ENCODE peak calls at places on chromosomes 1 and 21, in six cellular contexts. One of them, this sample, is unnamed.

GRCh38 chr1:95012389-95012788 is 60.4 kb downstream of the ALG14 start:
- DNase-seq in M059J: peak
- DNase-seq in glutamatergic neuron: no peak
- DNase-seq in stromal cell of bone marrow: peak
- DNase-seq in NT2/D1: no peak
- DNase-seq in activated effector memory CD4-positive, alpha-beta T cell treated with anti-CD3 and anti-CD28 coated beads, Interleukin-2, amount 50 U/mL, for 16 hours: no peak
- DNase-seq in this sample: no peak

GRCh38 chr1:64474639-64475038 is 4.7 kb downstream of the CACHD1 start:
- DNase-seq in M059J: no peak
- DNase-seq in glutamatergic neuron: no peak
- DNase-seq in stromal cell of bone marrow: no peak
- DNase-seq in NT2/D1: no peak
- DNase-seq in activated effector memory CD4-positive, alpha-beta T cell treated with anti-CD3 and anti-CD28 coated beads, Interleukin-2, amount 50 U/mL, for 16 hours: no peak
- DNase-seq in this sample: no peak

GRCh38 chr21:29465528-29465927 is 166.8 kb downstream of the BACH1 start:
- DNase-seq in M059J: no peak
- DNase-seq in glutamatergic neuron: no peak
- DNase-seq in stromal cell of bone marrow: no peak
- DNase-seq in NT2/D1: no peak
- DNase-seq in activated effector memory CD4-positive, alpha-beta T cell treated with anti-CD3 and anti-CD28 coated beads, Interleukin-2, amount 50 U/mL, for 16 hours: no peak
- DNase-seq in this sample: no peak

GRCh38 chr1:230303822-230304221 is 122.3 kb downstream of the PGBD5 start:
- DNase-seq in M059J: peak
- DNase-seq in glutamatergic neuron: no peak
- DNase-seq in stromal cell of bone marrow: peak
- DNase-seq in NT2/D1: no peak
- DNase-seq in activated effector memory CD4-positive, alpha-beta T cell treated with anti-CD3 and anti-CD28 coated beads, Interleukin-2, amount 50 U/mL, for 16 hours: no peak
- DNase-seq in this sample: no peak

GRCh38 chr1:246699095-246699735 is 25.0 kb upstream of the SCCPDH start:
- DNase-seq in M059J: peak
- DNase-seq in glutamatergic neuron: peak
- DNase-seq in stromal cell of bone marrow: peak
- DNase-seq in NT2/D1: peak
- DNase-seq in activated effector memory CD4-positive, alpha-beta T cell treated with anti-CD3 and anti-CD28 coated beads, Interleukin-2, amount 50 U/mL, for 16 hours: peak
- DNase-seq in this sample: peak

GRCh38 chr1:162386292-162387225 is 5.0 kb downstream of the C1orf226 start:
- DNase-seq in M059J: no peak
- DNase-seq in glutamatergic neuron: no peak
- DNase-seq in stromal cell of bone marrow: no peak
- DNase-seq in NT2/D1: no peak
- DNase-seq in activated effector memory CD4-positive, alpha-beta T cell treated with anti-CD3 and anti-CD28 coated beads, Interleukin-2, amount 50 U/mL, for 16 hours: no peak
- DNase-seq in this sample: no peak

GRCh38 chr1:161031874-161032273 is 6.9 kb downstream of the TSTD1 start:
- DNase-seq in M059J: no peak
- DNase-seq in glutamatergic neuron: no peak
- DNase-seq in stromal cell of bone marrow: no peak
- DNase-seq in NT2/D1: no peak
- DNase-seq in activated effector memory CD4-positive, alpha-beta T cell treated with anti-CD3 and anti-CD28 coated beads, Interleukin-2, amount 50 U/mL, for 16 hours: no peak
- DNase-seq in this sample: no peak

GRCh38 chr1:2074944-2075740 is 24.9 kb downstream of the PRKCZ start:
- DNase-seq in M059J: no peak
- DNase-seq in glutamatergic neuron: no peak
- DNase-seq in stromal cell of bone marrow: no peak
- DNase-seq in NT2/D1: no peak
- DNase-seq in activated effector memory CD4-positive, alpha-beta T cell treated with anti-CD3 and anti-CD28 coated beads, Interleukin-2, amount 50 U/mL, for 16 hours: no peak
- DNase-seq in this sample: no peak

GRCh38 chr21:41497836-41498235 is 10.1 kb downstream of the TMPRSS2 start:
- DNase-seq in M059J: no peak
- DNase-seq in glutamatergic neuron: no peak
- DNase-seq in stromal cell of bone marrow: no peak
- DNase-seq in NT2/D1: no peak
- DNase-seq in activated effector memory CD4-positive, alpha-beta T cell treated with anti-CD3 and anti-CD28 coated beads, Interleukin-2, amount 50 U/mL, for 16 hours: no peak
- DNase-seq in this sample: no peak

GRCh38 chr1:206112600-206113301 is 4.4 kb downstream of the AVPR1B start:
- DNase-seq in M059J: no peak
- DNase-seq in glutamatergic neuron: no peak
- DNase-seq in stromal cell of bone marrow: no peak
- DNase-seq in NT2/D1: no peak
- DNase-seq in activated effector memory CD4-positive, alpha-beta T cell treated with anti-CD3 and anti-CD28 coated beads, Interleukin-2, amount 50 U/mL, for 16 hours: no peak
- DNase-seq in this sample: no peak

GRCh38 chr21:34782666-34783365 is 114.0 kb downstream of the CLIC6 start:
- DNase-seq in M059J: no peak
- DNase-seq in glutamatergic neuron: no peak
- DNase-seq in stromal cell of bone marrow: no peak
- DNase-seq in NT2/D1: no peak
- DNase-seq in activated effector memory CD4-positive, alpha-beta T cell treated with anti-CD3 and anti-CD28 coated beads, Interleukin-2, amount 50 U/mL, for 16 hours: no peak
- DNase-seq in this sample: no peak

GRCh38 chr1:100352267-100353072 is at the start of gene CDC14A:
- DNase-seq in M059J: peak
- DNase-seq in glutamatergic neuron: peak
- DNase-seq in stromal cell of bone marrow: peak
- DNase-seq in NT2/D1: peak
- DNase-seq in activated effector memory CD4-positive, alpha-beta T cell treated with anti-CD3 and anti-CD28 coated beads, Interleukin-2, amount 50 U/mL, for 16 hours: peak
- DNase-seq in this sample: peak

GRCh38 chr1:3402258-3403010 is 52.0 kb upstream of the ARHGEF16 start:
- DNase-seq in M059J: peak
- DNase-seq in glutamatergic neuron: no peak
- DNase-seq in stromal cell of bone marrow: peak
- DNase-seq in NT2/D1: no peak
- DNase-seq in activated effector memory CD4-positive, alpha-beta T cell treated with anti-CD3 and anti-CD28 coated beads, Interleukin-2, amount 50 U/mL, for 16 hours: no peak
- DNase-seq in this sample: no peak

This sample was measured in endothelial cell.